ENCODE peak calls at places on chromosomes 3 and 15, in six cellular contexts. W is HL-60, V is transverse colon, I is GM12891, P is spleen, U is suprapubic skin. O is an unnamed sample.

GRCh38 chr3:60355825-60356224 is 895.4 kb downstream of the FHIT start:
- DNase-seq in W (no peak), V (no peak), I (no peak), P (no peak), U (no peak), O (no peak)

GRCh38 chr3:106299300-106300098 is 430.7 kb upstream of the CBLB start:
- DNase-seq in W (no peak), V (no peak), I (no peak), P (no peak), U (no peak), O (no peak)

GRCh38 chr3:28835751-28836150 is 445.1 kb upstream of the RBMS3 start:
- DNase-seq in W (no peak), V (no peak), I (no peak), P (peak; percentile 41), U (no peak), O (no peak)

GRCh38 chr3:70064194-70064787 is 64.8 kb downstream of the SAMMSON start:
- DNase-seq in W (no peak), V (no peak), I (no peak), P (no peak), U (no peak), O (no peak)

GRCh38 chr3:81891056-81891455 is 129.6 kb upstream of the GBE1 start:
- DNase-seq in W (no peak), V (no peak), I (no peak), P (no peak), U (no peak), O (no peak)

GRCh38 chr3:160678447-160678846 is 1.5 kb downstream of the ARL14 start:
- DNase-seq in W (no peak), V (peak; percentile 35), I (no peak), P (no peak), U (no peak), O (no peak)

GRCh38 chr3:100429187-100429586 is 27.8 kb downstream of the LNP1 start:
- DNase-seq in W (no peak), V (no peak), I (no peak), P (no peak), U (no peak), O (no peak)

GRCh38 chr3:12270976-12271375 is 17.9 kb upstream of the PPARG start:
- DNase-seq in W (no peak), V (no peak), I (no peak), P (no peak), U (no peak), O (no peak)

GRCh38 chr3:42067324-42067723 is 23.8 kb upstream of the TRAK1 start:
- DNase-seq in W (no peak), V (no peak), I (peak; percentile 41), P (no peak), U (no peak), O (peak; percentile 39)

GRCh38 chr3:72907131-72907697 is 19.4 kb downstream of the GXYLT2 start:
- DNase-seq in W (no peak), V (no peak), I (no peak), P (no peak), U (no peak), O (no peak)

GRCh38 chr15:78675206-78675605 is 34.2 kb upstream of the CHRNB4 start:
- DNase-seq in W (no peak), V (no peak), I (no peak), P (no peak), U (no peak), O (no peak)

GRCh38 chr3:170997966-170998913 is 28.3 kb downstream of the SLC2A2 start:
- DNase-seq in W (no peak), V (peak; percentile 20), I (no peak), P (no peak), U (no peak), O (no peak)

GRCh38 chr15:67043939-67044771 is 21.2 kb upstream of the SMAD3 start:
- DNase-seq in W (no peak), V (no peak), I (no peak), P (no peak), U (no peak), O (no peak)

GRCh38 chr3:22089284-22089683 is 338.3 kb upstream of the ZNF385D start:
- DNase-seq in W (no peak), V (peak; percentile 7), I (no peak), P (no peak), U (no peak), O (no peak)

GRCh38 chr15:32910839-32911238 is 193.0 kb downstream of the GREM1 start:
- DNase-seq in W (no peak), V (no peak), I (no peak), P (no peak), U (no peak), O (no peak)

GRCh38 chr3:142180761-142181362 is 31.5 kb upstream of the TFDP2 start:
- DNase-seq in W (peak; percentile 8), V (peak; percentile 25), I (no peak), P (no peak), U (no peak), O (no peak)

GRCh38 chr15:44029003-44029402 is 166.1 kb downstream of the FRMD5 start:
- DNase-seq in W (no peak), V (no peak), I (no peak), P (no peak), U (no peak), O (no peak)

GRCh38 chr3:120473896-120474675 is 23.3 kb upstream of the FSTL1 start:
- DNase-seq in W (no peak), V (no peak), I (no peak), P (no peak), U (no peak), O (no peak)

GRCh38 chr3:110094002-110094401 is 756.7 kb upstream of the DPPA4 start:
- DNase-seq in W (no peak), V (no peak), I (no peak), P (no peak), U (no peak), O (no peak)

GRCh38 chr3:35675621-35676020 is 36.3 kb downstream of the ARPP21 start:
- DNase-seq in W (no peak), V (no peak), I (no peak), P (no peak), U (no peak), O (no peak)

GRCh38 chr15:69704229-69704628 is 251.6 kb downstream of the RPLP1 start:
- DNase-seq in W (no peak), V (no peak), I (no peak), P (no peak), U (no peak), O (no peak)

GRCh38 chr3:120780977-120781376 is 38.4 kb downstream of the GTF2E1 start:
- DNase-seq in W (no peak), V (peak; percentile 32), I (no peak), P (no peak), U (no peak), O (peak; percentile 9)

GRCh38 chr15:56733131-56734012 is at the start of gene ZNF280D:
- DNase-seq in W (peak; percentile 73), V (peak; percentile 91), I (peak; percentile 63), P (peak; percentile 95), U (peak; percentile 90), O (peak; percentile 62)
- TF ChIP-seq POLR2AphosphoS5 in W (no peak), V (peak; percentile 49), I (no peak), P (peak; percentile 85), U (no peak), O (peak; percentile 45)

GRCh38 chr3:67906256-67906655 is 251.8 kb upstream of the SUCLG2 start:
- DNase-seq in W (no peak), V (no peak), I (no peak), P (no peak), U (no peak), O (no peak)

GRCh38 chr3:67907735-67908134 is 253.3 kb upstream of the SUCLG2 start:
- DNase-seq in W (no peak), V (no peak), I (no peak), P (no peak), U (no peak), O (no peak)
- TF ChIP-seq POLR2AphosphoS5 in W (no peak), V (no peak), I (no peak), P (no peak), U (no peak), O (no peak)

DNA sequence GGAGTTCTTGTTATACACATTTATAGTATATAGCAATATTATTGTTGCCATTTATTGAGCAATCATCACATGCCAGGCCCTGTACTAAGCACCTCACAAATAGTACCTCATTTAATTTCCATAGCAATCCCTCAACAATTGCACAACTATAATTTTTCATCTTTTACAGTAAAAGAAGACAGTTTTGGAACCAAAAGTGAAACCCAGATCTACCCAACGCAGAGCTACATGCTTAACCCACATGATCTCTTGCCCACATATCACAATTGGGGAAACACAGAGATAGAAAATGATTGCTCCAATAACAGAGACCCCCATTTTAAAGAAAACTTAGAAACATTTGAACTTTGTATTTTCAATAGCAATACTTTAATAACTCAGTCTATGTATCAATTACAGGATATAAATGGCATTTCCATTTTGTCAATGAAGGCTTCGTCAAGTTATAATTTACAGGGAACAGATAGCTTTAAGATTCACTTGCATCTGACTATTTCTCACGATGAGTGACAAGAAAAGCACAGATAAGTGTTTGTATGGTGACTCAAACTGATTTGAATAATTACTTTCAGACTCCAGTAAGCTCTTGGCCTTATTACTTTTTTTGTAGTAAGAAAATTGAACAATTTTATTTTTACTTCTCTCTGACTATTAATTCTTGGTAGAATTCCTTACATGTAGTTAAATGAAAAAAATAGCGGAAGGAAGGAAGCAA is 38.7 kb upstream of the CCDC50 start:
- DNase-seq in W (no peak), V (no peak), I (no peak), P (no peak), U (no peak), O (no peak)
- TF ChIP-seq POLR2AphosphoS5 in W (no peak), V (no peak), I (no peak), P (no peak), U (no peak), O (no peak)

GRCh38 chr3:185934726-185935464 is 2.9 kb downstream of the TRA2B start:
- DNase-seq in W (no peak), V (no peak), I (no peak), P (no peak), U (no peak), O (no peak)

GRCh38 chr3:185935465-185936263 is 2.1 kb downstream of the TRA2B start:
- DNase-seq in W (no peak), V (no peak), I (no peak), P (no peak), U (no peak), O (no peak)

GRCh38 chr3:185937689-185938374 is at the start of gene TRA2B:
- DNase-seq in W (peak; percentile 98), V (peak; percentile 99), I (peak; percentile 88), P (peak; percentile 100), U (peak; percentile 99), O (peak; percentile 87)

GRCh38 chr3:185939721-185940120 is 1.9 kb upstream of the TRA2B start:
- DNase-seq in W (no peak), V (no peak), I (no peak), P (no peak), U (no peak), O (no peak)

DNA sequence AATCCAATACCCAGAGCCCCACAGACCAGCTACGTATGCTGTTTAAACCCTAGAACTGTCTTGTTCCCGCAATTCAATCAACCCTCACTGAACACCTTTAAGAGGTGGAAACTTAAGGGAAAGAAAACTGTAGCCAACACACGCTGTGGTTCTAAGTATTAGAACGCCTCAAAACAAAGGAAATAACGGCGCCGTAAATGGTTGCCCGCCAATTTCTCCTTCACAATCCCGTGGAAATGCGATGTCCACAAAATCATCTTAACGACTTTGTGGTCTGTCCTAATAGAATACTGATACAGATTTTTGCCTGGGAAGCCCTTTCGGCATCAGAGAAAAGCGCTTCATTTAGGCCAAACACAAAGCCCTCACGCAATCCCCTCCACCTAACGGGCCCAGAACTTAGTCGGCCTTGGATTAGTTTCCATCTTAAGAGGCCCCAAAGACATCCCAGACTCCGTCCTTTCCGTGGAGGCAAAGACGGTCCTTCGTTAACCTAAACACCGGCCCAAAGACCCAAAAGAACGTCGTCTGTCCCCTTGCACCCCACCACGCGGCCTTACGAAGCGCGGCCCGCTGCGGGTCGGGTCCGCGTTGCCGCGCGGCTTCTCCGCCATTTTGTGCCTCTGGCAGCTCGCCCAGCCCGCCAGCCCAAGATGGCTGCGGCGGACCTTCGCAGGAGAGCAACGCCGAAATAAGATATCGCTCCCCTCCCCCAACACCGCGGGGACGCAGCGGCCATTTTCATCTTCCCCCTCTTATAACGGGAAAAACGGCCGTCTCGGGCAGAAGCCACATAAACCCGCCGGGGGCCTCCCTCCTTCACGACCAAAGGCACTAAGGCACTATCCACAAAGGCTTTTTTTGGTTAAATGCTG is 763 bp downstream of the TRA2B start:
- DNase-seq in W (no peak), V (peak; percentile 92), I (peak; percentile 54), P (peak; percentile 96), U (peak; percentile 94), O (peak; percentile 52)
- TF ChIP-seq POLR2AphosphoS5 in W (peak; percentile 54), V (peak; percentile 30), I (no peak), P (no peak), U (no peak), O (no peak)